ENCODE peak calls at places on chromosomes 11 and 22, in four cellular contexts. P, N, M and O are unnamed samples.

GRCh38 chr11:124115782-124116616 is 749 bp downstream of the VWA5A start:
- DNase-seq in P (no peak), N (no peak), M (peak; percentile 28), O (no peak)

GRCh38 chr11:125941241-125941605 is 4.6 kb upstream of the VSIG10L2 start:
- DNase-seq in P (no peak), N (no peak), M (no peak), O (no peak)

GRCh38 chr11:46387919-46388618 is 3.5 kb downstream of the CHRM4 start:
- DNase-seq in P (no peak), N (peak; percentile 21), M (no peak), O (no peak)

GRCh38 chr11:108223449-108224149 is 732 bp downstream of the ATM start:
- DNase-seq in P (no peak), N (peak; percentile 26), M (no peak), O (no peak)

GRCh38 chr11:42631223-42631843 is 680.5 kb upstream of the API5 start:
- DNase-seq in P (no peak), N (peak; percentile 4), M (peak; percentile 29), O (no peak)

GRCh38 chr11:36186340-36186739 is 102.9 kb downstream of the COMMD9 start:
- DNase-seq in P (no peak), N (peak; percentile 79), M (peak; percentile 34), O (no peak)

GRCh38 chr22:48905206-48905975 is 922.3 kb downstream of the BRD1 start:
- DNase-seq in P (no peak), N (no peak), M (no peak), O (no peak)

GRCh38 chr22:48718818-48719500 is 1108.7 kb downstream of the BRD1 start:
- DNase-seq in P (no peak), N (peak; percentile 6), M (peak; percentile 49), O (no peak)

GRCh38 chr11:47083913-47084312 is 92.8 kb downstream of the ARFGAP2 start:
- DNase-seq in P (no peak), N (peak; percentile 88), M (peak; percentile 14), O (no peak)

GRCh38 chr11:43868852-43869567 is 11.6 kb upstream of the ALKBH3 start:
- DNase-seq in P (peak; percentile 30), N (peak; percentile 76), M (peak; percentile 78), O (no peak)

GRCh38 chr11:15920856-15921629 is 435.3 kb downstream of the SOX6 start:
- DNase-seq in P (no peak), N (no peak), M (no peak), O (no peak)

GRCh38 chr22:20044495-20045151 is 23.7 kb downstream of the TANGO2 start:
- DNase-seq in P (no peak), N (no peak), M (no peak), O (no peak)

GRCh38 chr11:60625262-60625661 is 74.2 kb upstream of the MS4A8 start:
- DNase-seq in P (no peak), N (peak; percentile 36), M (peak; percentile 30), O (no peak)

GRCh38 chr11:74321487-74322188 is 10.2 kb upstream of the P4HA3 start:
- DNase-seq in P (peak; percentile 33), N (peak; percentile 71), M (peak; percentile 26), O (no peak)